ENCODE peak calls at places on chromosomes 5 and 9, in five cellular contexts. E is right lobe of liver, K is ovary, H is colonic mucosa, V is adrenal gland. J is an unnamed sample. For H3K4me1, the result is how much of the 10 kb centered on the place peaks cover.

GRCh38 chr9:70923941-70924340 is 197.5 kb downstream of the TRPM3 start:
- DNase-seq in E (no peak), K (no peak), H (no peak), V (no peak), J (no peak)

GRCh38 chr5:14417232-14417730 is 164.3 kb upstream of the OTULINL start:
- DNase-seq in E (no peak), K (no peak), H (no peak), V (no peak), J (no peak)

GRCh38 chr9:81002920-81003319 is 686.4 kb downstream of the TLE1 start:
- DNase-seq in E (no peak), K (no peak), H (no peak), V (no peak), J (no peak)

GRCh38 chr5:163506726-163507125 is 1.3 kb downstream of the MAT2B start:
- DNase-seq in E (no peak), K (no peak), H (no peak), V (no peak), J (no peak)

GRCh38 chr5:149581192-149581861 is at the start of gene ARHGEF37:
- DNase-seq in E (peak), K (peak), H (peak), V (peak), J (peak)

GRCh38 chr5:125059255-125060050 is 313.0 kb upstream of the ZNF608 start:
- DNase-seq in E (no peak), K (no peak), H (no peak), V (no peak), J (no peak)

GRCh38 chr5:95863383-95863757 is 40.8 kb upstream of the GLRX start:
- DNase-seq in E (peak), K (no peak), H (peak), V (peak), J (no peak)

GRCh38 chr5:151630088-151630487 is 39.0 kb upstream of the FAT2 start:
- DNase-seq in E (no peak), K (no peak), H (no peak), V (no peak), J (no peak)

GRCh38 chr5:169161022-169161680 is 139.8 kb downstream of the SLIT3 start:
- DNase-seq in E (no peak), K (peak), H (peak), V (peak), J (no peak)

GRCh38 chr9:113772121-113772885 is 103.8 kb upstream of the ZNF618 start:
- DNase-seq in E (no peak), K (no peak), H (no peak), V (no peak), J (no peak)

GRCh38 chr9:2418619-2419018 is 203.0 kb upstream of the VLDLR start:
- DNase-seq in E (no peak), K (peak), H (no peak), V (peak), J (no peak)

GRCh38 chr9:37373621-37374020 is 48.9 kb upstream of the GRHPR start:
- DNase-seq in E (no peak), K (no peak), H (no peak), V (no peak), J (no peak)

GRCh38 chr9:27489087-27489876 is 34.8 kb upstream of the IFNK start:
- DNase-seq in E (no peak), K (no peak), H (no peak), V (no peak), J (no peak)

GRCh38 chr5:96377167-96377566 is 55.9 kb downstream of the PCSK1 start:
- DNase-seq in E (no peak), K (no peak), H (no peak), V (no peak), J (no peak)

GRCh38 chr5:113276001-113276400 is 158.8 kb downstream of the TSSK1B start:
- DNase-seq in E (no peak), K (no peak), H (no peak), V (no peak), J (no peak)

GRCh38 chr5:128615578-128615977 is 77.5 kb upstream of the FBN2 start:
- DNase-seq in E (no peak), K (no peak), H (no peak), V (no peak), J (no peak)

GRCh38 chr5:125412051-125412560 is 665.7 kb upstream of the ZNF608 start:
- DNase-seq in E (no peak), K (no peak), H (peak), V (peak), J (peak)

GRCh38 chr5:60851681-60852080 is 7.6 kb upstream of the ELOVL7 start:
- DNase-seq in E (no peak), K (no peak), H (no peak), V (no peak), J (no peak)

GRCh38 chr5:8884029-8884428 is 661.8 kb downstream of the SEMA5A start:
- DNase-seq in E (no peak), K (no peak), H (no peak), V (no peak), J (no peak)

GRCh38 chr5:96883871-96884270 is 7.6 kb downstream of the ERAP2 start:
- DNase-seq in E (no peak), K (no peak), H (no peak), V (no peak), J (no peak)

GRCh38 chr9:89522979-89523305 is 25.0 kb upstream of the SEMA4D start:
- DNase-seq in E (no peak), K (no peak), H (no peak), V (no peak), J (no peak)

GRCh38 chr5:80346055-80346454 is 26.3 kb downstream of the SPZ1 start:
- DNase-seq in E (no peak), K (no peak), H (no peak), V (peak), J (peak)

GRCh38 chr5:80569086-80569960 is 757 bp downstream of the ANKRD34B start:
- DNase-seq in E (no peak), K (no peak), H (no peak), V (no peak), J (no peak)

GRCh38 chr5:43815504-43815903 is 212.5 kb downstream of the NNT start:
- DNase-seq in E (no peak), K (no peak), H (no peak), V (no peak), J (no peak)

GRCh38 chr5:143887302-143887638 is 75.3 kb downstream of the HMHB1 start:
- DNase-seq in E (no peak), K (peak), H (no peak), V (peak), J (no peak)

GRCh38 chr5:110475529-110475928 is 250.9 kb downstream of the TMEM232 start:
- DNase-seq in E (no peak), K (no peak), H (no peak), V (no peak), J (no peak)

DNA sequence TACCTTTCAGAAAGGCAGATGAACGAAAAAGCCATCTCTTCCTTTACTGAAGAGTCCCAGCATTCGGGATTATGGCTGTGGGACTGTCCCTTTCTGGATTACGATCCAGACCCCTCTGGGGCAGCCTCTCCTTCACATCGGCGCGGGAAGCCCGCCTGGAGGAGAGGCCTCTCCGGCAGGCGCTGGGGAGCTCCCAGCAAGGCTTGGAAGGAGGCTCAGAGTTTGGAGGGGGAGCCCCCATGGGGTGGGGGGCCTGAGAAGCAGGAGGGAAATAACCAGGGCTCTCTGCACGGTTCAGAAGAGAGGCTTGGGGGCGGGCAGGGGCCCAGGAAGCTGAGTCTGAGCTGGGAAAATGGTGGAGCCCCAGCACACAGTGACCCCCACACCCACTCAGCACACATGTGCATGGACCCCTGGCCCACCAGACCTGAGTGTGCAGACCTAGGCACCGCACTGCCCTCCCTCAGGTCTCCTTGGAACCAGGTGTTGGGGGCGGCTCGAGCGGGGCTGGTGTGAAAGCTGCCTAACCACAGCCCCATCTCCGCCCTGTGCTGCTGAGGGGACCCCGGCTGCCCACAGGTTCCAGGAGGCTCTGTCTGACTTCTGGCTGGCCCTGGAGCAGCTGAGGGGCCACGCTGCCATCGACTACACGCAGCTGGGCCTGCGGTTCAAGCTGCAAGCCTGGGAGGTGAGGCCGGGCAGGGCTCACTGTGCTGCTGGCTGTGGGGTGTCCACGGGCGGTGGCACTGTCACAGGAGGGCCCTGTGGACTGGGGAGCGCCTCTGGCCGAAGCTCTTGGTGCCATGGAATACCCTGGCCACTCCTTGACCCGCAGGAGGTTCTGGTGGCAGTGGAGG is 4.5 kb downstream of the NOXA1 start:
- DNase-seq in E (peak), K (peak), H (no peak), V (no peak), J (no peak)
- H3K4me1 ChIP-seq in E (under half), K (under half), H (under half), V (under half), J (under half)

GRCh38 chr9:93122721-93123221 is 11.3 kb downstream of the NINJ1 start:
- DNase-seq in E (peak), K (peak), H (no peak), V (peak), J (peak)
- H3K4me1 ChIP-seq in E (under half), K (under half), H (under half), V (under half), J (under half)

GRCh38 chr5:72602696-72603685 is 95.8 kb upstream of the ZNF366 start:
- DNase-seq in E (no peak), K (no peak), H (no peak), V (no peak), J (no peak)
- H3K4me1 ChIP-seq in E (under half), K (under half), H (under half), V (under half), J (under half)

DNA sequence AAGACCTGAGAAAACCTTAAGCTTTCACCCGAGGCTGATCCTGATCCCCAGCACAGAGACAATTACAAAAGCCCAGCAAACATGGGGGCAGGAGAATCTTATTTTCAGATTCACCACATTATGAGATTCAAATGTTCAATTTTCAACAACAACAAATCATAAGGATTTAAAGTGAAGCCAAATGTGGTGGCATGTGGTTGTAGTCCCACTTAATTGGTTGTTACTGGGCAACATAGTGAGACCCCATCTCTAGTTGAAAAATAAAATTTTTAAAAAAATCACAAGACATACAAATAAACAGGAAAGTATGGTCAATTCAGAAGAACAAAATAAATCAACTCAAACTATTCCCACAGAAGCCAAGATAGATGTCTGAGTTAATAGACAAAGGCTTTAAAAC is 3.9 kb upstream of the RABGAP1 start:
- DNase-seq in E (no peak), K (no peak), H (no peak), V (no peak), J (no peak)
- H3K4me1 ChIP-seq in E (under half), K (under half), H (under half), V (under half), J (under half)

DNA sequence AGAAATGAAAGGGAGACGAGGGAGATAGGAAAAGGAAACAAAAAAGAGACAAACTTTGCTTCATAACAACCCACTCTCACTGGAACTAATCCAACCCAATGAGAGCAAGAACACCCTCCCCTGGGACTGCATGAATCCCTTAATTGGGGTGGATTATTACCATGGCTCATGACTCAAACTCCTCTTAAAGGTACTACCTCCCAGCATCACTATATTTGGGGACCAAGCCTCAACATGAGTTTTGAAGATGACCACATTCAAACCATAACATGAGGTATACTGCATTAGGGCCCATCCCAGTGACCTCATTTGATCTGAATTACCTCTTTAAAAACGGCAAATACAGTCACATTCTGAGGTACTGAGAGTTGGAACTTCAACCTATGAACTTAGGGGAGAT is 8.0 kb downstream of the MTAP start:
- DNase-seq in E (no peak), K (no peak), H (no peak), V (no peak), J (no peak)
- H3K4me1 ChIP-seq in E (under half), K (under half), H (under half), V (under half), J (under half)

GRCh38 chr5:120510098-120510634 is 46.1 kb downstream of the PRR16 start:
- DNase-seq in E (no peak), K (no peak), H (no peak), V (no peak), J (no peak)
- H3K4me1 ChIP-seq in E (under half), K (under half), H (under half), V (under half), J (under half)